ENCODE peak calls at places on chromosomes 11 and 22, in four cellular contexts. One of them, this sample, is unnamed.

GRCh38 chr11:113465786-113466185 is 9.4 kb downstream of the DRD2 start:
- DNase-seq in IMR-90: no peak
- DNase-seq in sigmoid colon: no peak
- DNase-seq in upper lobe of right lung: no peak
- DNase-seq in this sample: no peak

GRCh38 chr11:66950113-66950535 is 8.1 kb downstream of the PC start:
- DNase-seq in IMR-90: peak
- DNase-seq in sigmoid colon: peak
- DNase-seq in upper lobe of right lung: no peak
- DNase-seq in this sample: peak

GRCh38 chr11:8381343-8381742 is 117.7 kb upstream of the LMO1 start:
- DNase-seq in IMR-90: no peak
- DNase-seq in sigmoid colon: no peak
- DNase-seq in upper lobe of right lung: peak
- DNase-seq in this sample: peak

GRCh38 chr11:74204692-74205091 is 33.6 kb downstream of the PPME1 start:
- DNase-seq in IMR-90: no peak
- DNase-seq in sigmoid colon: no peak
- DNase-seq in upper lobe of right lung: no peak
- DNase-seq in this sample: no peak

GRCh38 chr22:25071720-25072119 is 119.2 kb downstream of the KIAA1671 start:
- DNase-seq in IMR-90: no peak
- DNase-seq in sigmoid colon: no peak
- DNase-seq in upper lobe of right lung: no peak
- DNase-seq in this sample: no peak

GRCh38 chr11:47111318-47111804 is 65.3 kb downstream of the ARFGAP2 start:
- DNase-seq in IMR-90: no peak
- DNase-seq in sigmoid colon: no peak
- DNase-seq in upper lobe of right lung: no peak
- DNase-seq in this sample: no peak

GRCh38 chr22:24146190-24146616 is 35.1 kb upstream of the SUSD2 start:
- DNase-seq in IMR-90: peak
- DNase-seq in sigmoid colon: peak
- DNase-seq in upper lobe of right lung: peak
- DNase-seq in this sample: no peak

GRCh38 chr11:46322759-46323158 is 24.5 kb upstream of the DGKZ start:
- DNase-seq in IMR-90: peak
- DNase-seq in sigmoid colon: no peak
- DNase-seq in upper lobe of right lung: no peak
- DNase-seq in this sample: no peak

GRCh38 chr22:32042924-32043323 is at the start of gene SLC5A1:
- DNase-seq in IMR-90: no peak
- DNase-seq in sigmoid colon: no peak
- DNase-seq in upper lobe of right lung: peak
- DNase-seq in this sample: no peak

GRCh38 chr22:47213571-47214230 is 451.3 kb downstream of the TBC1D22A start:
- DNase-seq in IMR-90: no peak
- DNase-seq in sigmoid colon: peak
- DNase-seq in upper lobe of right lung: no peak
- DNase-seq in this sample: no peak

GRCh38 chr11:5992604-5993251 is 5.9 kb upstream of the OR52L1 start:
- DNase-seq in IMR-90: peak
- DNase-seq in sigmoid colon: no peak
- DNase-seq in upper lobe of right lung: no peak
- DNase-seq in this sample: no peak

GRCh38 chr22:39622881-39623367 is 52.4 kb downstream of the CACNA1I start:
- DNase-seq in IMR-90: peak
- DNase-seq in sigmoid colon: no peak
- DNase-seq in upper lobe of right lung: peak
- DNase-seq in this sample: no peak

GRCh38 chr22:29626497-29627195 is 23.2 kb downstream of the NF2 start:
- DNase-seq in IMR-90: peak
- DNase-seq in sigmoid colon: no peak
- DNase-seq in upper lobe of right lung: no peak
- DNase-seq in this sample: no peak

GRCh38 chr11:67267188-67268035 is 1.1 kb downstream of the GRK2 start:
- DNase-seq in IMR-90: no peak
- DNase-seq in sigmoid colon: peak
- DNase-seq in upper lobe of right lung: peak
- DNase-seq in this sample: peak

DNA sequence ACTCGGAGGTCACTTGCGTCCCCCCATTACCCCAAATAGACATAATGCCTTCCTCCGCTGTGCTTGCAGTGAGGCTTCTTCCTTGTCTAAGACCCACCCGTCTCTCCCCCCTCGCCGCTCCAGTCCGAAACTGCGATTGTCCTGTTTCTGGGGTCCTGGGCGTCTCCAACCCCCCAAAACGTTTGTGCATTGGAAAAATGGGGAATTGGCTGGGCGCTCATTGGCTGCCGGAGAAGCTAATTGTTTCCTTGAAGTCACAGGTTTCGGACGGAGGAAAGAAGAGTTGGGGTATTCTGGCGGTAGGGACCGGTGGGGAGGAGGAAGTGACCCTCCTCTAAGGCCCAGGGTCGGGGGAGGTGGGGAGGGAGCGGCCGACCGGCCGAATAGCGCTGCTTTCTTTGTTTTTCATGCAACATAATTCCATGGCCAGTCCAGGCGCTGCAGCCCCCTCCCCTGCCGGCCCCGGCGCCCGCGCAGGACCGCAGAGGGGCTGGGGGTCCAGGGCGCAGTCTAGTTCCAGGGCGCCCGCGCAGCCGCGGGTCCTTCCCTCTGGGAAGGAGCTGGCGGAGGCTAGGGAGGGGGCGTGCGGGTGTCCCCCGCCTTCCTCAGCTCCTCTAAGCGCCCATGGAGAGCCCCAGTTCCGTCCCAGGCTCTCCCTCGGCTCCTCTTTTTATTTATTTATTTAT is 12.7 kb upstream of the CPT1A start:
- DNase-seq in IMR-90: no peak
- DNase-seq in sigmoid colon: no peak
- DNase-seq in upper lobe of right lung: peak
- DNase-seq in this sample: no peak
- H3K27ac ChIP-seq in IMR-90: no peak
- H3K27ac ChIP-seq in sigmoid colon: no peak
- H3K27ac ChIP-seq in upper lobe of right lung: no peak
- H3K27ac ChIP-seq in this sample: no peak

GRCh38 chr11:128516886-128517285 is 70.5 kb downstream of the ETS1 start:
- DNase-seq in IMR-90: no peak
- DNase-seq in sigmoid colon: no peak
- DNase-seq in upper lobe of right lung: no peak
- DNase-seq in this sample: no peak
- H3K4me3 ChIP-seq in IMR-90: no peak
- H3K4me3 ChIP-seq in sigmoid colon: no peak
- H3K4me3 ChIP-seq in upper lobe of right lung: peak
- H3K4me3 ChIP-seq in this sample: peak

GRCh38 chr11:125091877-125092664 is 19.4 kb downstream of the TMEM218 start:
- DNase-seq in IMR-90: no peak
- DNase-seq in sigmoid colon: no peak
- DNase-seq in upper lobe of right lung: peak
- DNase-seq in this sample: no peak

GRCh38 chr11:125090816-125091215 is 20.6 kb downstream of the TMEM218 start:
- DNase-seq in IMR-90: no peak
- DNase-seq in sigmoid colon: no peak
- DNase-seq in upper lobe of right lung: no peak
- DNase-seq in this sample: no peak

GRCh38 chr11:125093502-125093901 is 17.9 kb downstream of the TMEM218 start:
- DNase-seq in IMR-90: no peak
- DNase-seq in sigmoid colon: no peak
- DNase-seq in upper lobe of right lung: no peak
- DNase-seq in this sample: no peak

GRCh38 chr11:125092669-125093068 is 18.8 kb downstream of the TMEM218 start:
- DNase-seq in IMR-90: no peak
- DNase-seq in sigmoid colon: no peak
- DNase-seq in upper lobe of right lung: no peak
- DNase-seq in this sample: no peak

GRCh38 chr11:125091247-125091876 is 20.1 kb downstream of the TMEM218 start:
- DNase-seq in IMR-90: peak
- DNase-seq in sigmoid colon: peak
- DNase-seq in upper lobe of right lung: peak
- DNase-seq in this sample: no peak
- H3K27ac ChIP-seq in IMR-90: peak
- H3K27ac ChIP-seq in sigmoid colon: no peak
- H3K27ac ChIP-seq in upper lobe of right lung: peak
- H3K27ac ChIP-seq in this sample: no peak

GRCh38 chr11:43358670-43359431 is at the start of gene TTC17:
- DNase-seq in IMR-90: peak
- DNase-seq in sigmoid colon: peak
- DNase-seq in upper lobe of right lung: peak
- DNase-seq in this sample: peak
- H3K4me3 ChIP-seq in IMR-90: peak
- H3K4me3 ChIP-seq in sigmoid colon: peak
- H3K4me3 ChIP-seq in upper lobe of right lung: peak
- H3K4me3 ChIP-seq in this sample: peak

GRCh38 chr22:37016134-37016910 is 2.9 kb downstream of the TST start:
- DNase-seq in IMR-90: no peak
- DNase-seq in sigmoid colon: no peak
- DNase-seq in upper lobe of right lung: no peak
- DNase-seq in this sample: no peak

GRCh38 chr22:37015587-37015878 is 3.7 kb downstream of the TST start:
- DNase-seq in IMR-90: no peak
- DNase-seq in sigmoid colon: no peak
- DNase-seq in upper lobe of right lung: no peak
- DNase-seq in this sample: no peak

GRCh38 chr22:37012956-37013355 is 6.3 kb downstream of the TST start:
- DNase-seq in IMR-90: no peak
- DNase-seq in sigmoid colon: no peak
- DNase-seq in upper lobe of right lung: no peak
- DNase-seq in this sample: no peak

GRCh38 chr22:37014835-37015586 is 4.2 kb downstream of the TST start:
- DNase-seq in IMR-90: no peak
- DNase-seq in sigmoid colon: no peak
- DNase-seq in upper lobe of right lung: no peak
- DNase-seq in this sample: no peak

GRCh38 chr22:37014415-37014806 is 4.8 kb downstream of the TST start:
- DNase-seq in IMR-90: no peak
- DNase-seq in sigmoid colon: no peak
- DNase-seq in upper lobe of right lung: no peak
- DNase-seq in this sample: no peak
- H3K27ac ChIP-seq in IMR-90: no peak
- H3K27ac ChIP-seq in sigmoid colon: no peak
- H3K27ac ChIP-seq in upper lobe of right lung: no peak
- H3K27ac ChIP-seq in this sample: no peak

GRCh38 chr22:21947040-21948014 is 5.3 kb downstream of the PPM1F start:
- DNase-seq in IMR-90: peak
- DNase-seq in sigmoid colon: no peak
- DNase-seq in upper lobe of right lung: no peak
- DNase-seq in this sample: no peak

GRCh38 chr22:21949948-21950347 is 2.7 kb downstream of the PPM1F start:
- DNase-seq in IMR-90: no peak
- DNase-seq in sigmoid colon: no peak
- DNase-seq in upper lobe of right lung: no peak
- DNase-seq in this sample: no peak

GRCh38 chr22:21948390-21948789 is 4.3 kb downstream of the PPM1F start:
- DNase-seq in IMR-90: no peak
- DNase-seq in sigmoid colon: no peak
- DNase-seq in upper lobe of right lung: no peak
- DNase-seq in this sample: no peak

GRCh38 chr22:21949569-21949918 is 3.1 kb downstream of the PPM1F start:
- DNase-seq in IMR-90: no peak
- DNase-seq in sigmoid colon: no peak
- DNase-seq in upper lobe of right lung: no peak
- DNase-seq in this sample: no peak

GRCh38 chr22:21948824-21949568 is 3.7 kb downstream of the PPM1F start:
- DNase-seq in IMR-90: no peak
- DNase-seq in sigmoid colon: no peak
- DNase-seq in upper lobe of right lung: no peak
- DNase-seq in this sample: no peak
- H3K4me3 ChIP-seq in IMR-90: no peak
- H3K4me3 ChIP-seq in sigmoid colon: no peak
- H3K4me3 ChIP-seq in upper lobe of right lung: no peak
- H3K4me3 ChIP-seq in this sample: no peak

GRCh38 chr11:35085766-35086165 is 53.2 kb upstream of the CD44 start:
- DNase-seq in IMR-90: no peak
- DNase-seq in sigmoid colon: no peak
- DNase-seq in upper lobe of right lung: no peak
- DNase-seq in this sample: no peak

GRCh38 chr11:35089724-35090505 is 49.1 kb upstream of the CD44 start:
- DNase-seq in IMR-90: no peak
- DNase-seq in sigmoid colon: no peak
- DNase-seq in upper lobe of right lung: no peak
- DNase-seq in this sample: no peak

GRCh38 chr11:35087648-35088047 is 51.3 kb upstream of the CD44 start:
- DNase-seq in IMR-90: peak
- DNase-seq in sigmoid colon: no peak
- DNase-seq in upper lobe of right lung: no peak
- DNase-seq in this sample: no peak

GRCh38 chr11:35088676-35089075 is 50.3 kb upstream of the CD44 start:
- DNase-seq in IMR-90: peak
- DNase-seq in sigmoid colon: no peak
- DNase-seq in upper lobe of right lung: no peak
- DNase-seq in this sample: no peak

GRCh38 chr11:35088226-35088625 is 50.7 kb upstream of the CD44 start:
- DNase-seq in IMR-90: no peak
- DNase-seq in sigmoid colon: no peak
- DNase-seq in upper lobe of right lung: no peak
- DNase-seq in this sample: no peak
- H3K27ac ChIP-seq in IMR-90: no peak
- H3K27ac ChIP-seq in sigmoid colon: peak
- H3K27ac ChIP-seq in upper lobe of right lung: peak
- H3K27ac ChIP-seq in this sample: no peak